ENCODE peak calls at places on chromosomes 13 and 19, in four cellular contexts. K is IMR-90, L is H9, H is mesendoderm. A is an unnamed sample.

GRCh38 chr13:24865158-24865557 is 101.2 kb downstream of the RNF17 start:
- DNase-seq in K (peak), L (no peak), H (no peak), A (no peak)

GRCh38 chr19:33005440-33005839 is 33.4 kb downstream of the FAAP24 start:
- DNase-seq in K (no peak), L (no peak), H (peak), A (no peak)

GRCh38 chr13:73985789-73986188 is 148.4 kb downstream of the KLF12 start:
- DNase-seq in K (no peak), L (no peak), H (peak), A (no peak)

GRCh38 chr19:49528211-49528771 is 488 bp downstream of the RCN3 start:
- DNase-seq in K (peak), L (no peak), H (peak), A (peak)

GRCh38 chr13:49300716-49301589 is 53.2 kb downstream of the CDADC1 start:
- DNase-seq in K (peak), L (peak), H (peak), A (no peak)

GRCh38 chr13:24724714-24725113 is 39.3 kb upstream of the RNF17 start:
- DNase-seq in K (no peak), L (no peak), H (no peak), A (no peak)

GRCh38 chr19:58474291-58474996 is 1.7 kb upstream of the ZNF446 start:
- DNase-seq in K (peak), L (no peak), H (no peak), A (no peak)

GRCh38 chr19:46461537-46461936 is 9.8 kb downstream of the PNMA8A start:
- DNase-seq in K (no peak), L (no peak), H (no peak), A (no peak)

GRCh38 chr13:97535619-97536018 is 101.7 kb downstream of the RAP2A start:
- DNase-seq in K (peak), L (no peak), H (no peak), A (no peak)

GRCh38 chr19:56566904-56567273 is 379 bp upstream of the ZNF470 start:
- DNase-seq in K (no peak), L (peak), H (no peak), A (no peak)

GRCh38 chr13:103067751-103068563 is 1.7 kb upstream of the SLC10A2 start:
- DNase-seq in K (no peak), L (peak), H (peak), A (peak)

GRCh38 chr13:106156468-106156867 is 379.0 kb downstream of the EFNB2 start:
- DNase-seq in K (peak), L (no peak), H (peak), A (no peak)

GRCh38 chr13:46134961-46135522 is 30.2 kb upstream of the CPB2 start:
- DNase-seq in K (peak), L (peak), H (peak), A (no peak)

GRCh38 chr19:46303702-46304397 is 7.0 kb downstream of the HIF3A start:
- DNase-seq in K (no peak), L (peak), H (peak), A (peak)

GRCh38 chr19:18027151-18027550 is 19.2 kb downstream of the ARRDC2 start:
- DNase-seq in K (no peak), L (no peak), H (no peak), A (no peak)
- H4K5ac ChIP-seq in K (no peak), L (no peak), H (no peak), A (no peak)

DNA sequence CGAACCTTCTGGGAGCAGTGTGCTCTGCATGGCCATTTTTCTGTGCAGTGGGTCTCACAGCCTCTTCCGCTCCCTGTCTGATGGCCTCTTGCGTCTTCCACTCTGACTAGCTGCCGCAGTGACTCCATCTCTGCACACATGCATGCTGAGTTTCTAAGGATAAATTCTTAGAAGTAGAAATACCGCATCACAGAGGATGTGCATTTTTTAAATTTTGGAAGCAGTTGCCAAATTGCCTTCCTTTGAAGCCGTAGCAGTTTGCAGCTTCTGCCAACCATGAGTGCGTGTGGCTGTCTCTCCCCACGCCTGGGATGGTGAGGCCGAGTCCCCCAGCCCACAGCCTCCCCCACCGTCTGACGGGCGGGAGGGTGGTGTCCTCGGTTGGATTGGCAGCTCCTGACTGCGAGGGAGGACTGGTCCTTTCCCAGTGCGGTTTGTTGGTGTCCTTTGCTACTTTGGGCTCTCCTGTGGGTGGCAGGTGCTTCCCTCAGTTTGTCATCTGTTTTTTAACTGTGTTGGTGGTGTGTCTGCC is 9.8 kb downstream of the FZR1 start:
- DNase-seq in K (peak), L (no peak), H (no peak), A (no peak)
- H4K5ac ChIP-seq in K (no peak), L (no peak), H (no peak), A (no peak)

GRCh38 chr13:28401303-28402056 is 93.4 kb downstream of the FLT1 start:
- DNase-seq in K (peak), L (no peak), H (no peak), A (no peak)
- H4K5ac ChIP-seq in K (no peak), L (no peak), H (no peak), A (no peak)

GRCh38 chr13:110779046-110779445 is 65.5 kb downstream of the ING1 start:
- DNase-seq in K (no peak), L (no peak), H (no peak), A (no peak)
- H4K5ac ChIP-seq in K (no peak), L (no peak), H (no peak), A (no peak)

GRCh38 chr13:27064252-27064995 is 107.2 kb downstream of the USP12 start:
- DNase-seq in K (no peak), L (no peak), H (no peak), A (no peak)

GRCh38 chr13:27065582-27065981 is 106.0 kb downstream of the USP12 start:
- DNase-seq in K (no peak), L (no peak), H (no peak), A (no peak)
- H4K5ac ChIP-seq in K (no peak), L (no peak), H (no peak), A (no peak)

DNA sequence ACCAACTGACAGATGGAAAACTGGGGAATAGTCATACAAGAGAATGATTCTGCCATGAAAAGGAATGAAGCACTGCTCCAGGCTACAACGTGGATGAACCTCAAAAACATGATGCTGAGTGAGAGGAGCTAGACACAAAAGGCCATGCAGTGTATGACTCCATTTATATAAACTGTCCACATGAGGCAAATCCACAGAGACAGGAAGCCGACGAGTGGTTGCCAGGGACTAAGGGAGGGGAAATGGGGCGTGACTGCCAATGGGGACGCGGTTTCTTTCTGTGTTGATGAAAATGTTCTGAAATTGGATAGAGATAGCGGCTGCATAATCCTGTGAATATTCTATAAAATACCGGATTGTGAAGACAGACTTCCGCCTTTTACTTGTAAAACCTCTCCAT is 10.2 kb downstream of the SMIM7 start:
- DNase-seq in K (no peak), L (no peak), H (no peak), A (no peak)
- H4K5ac ChIP-seq in K (no peak), L (no peak), H (no peak), A (no peak)

GRCh38 chr19:8821748-8822241 is 10.3 kb downstream of the ZNF558 start:
- DNase-seq in K (no peak), L (no peak), H (no peak), A (no peak)

GRCh38 chr19:8827277-8827676 is 4.8 kb downstream of the ZNF558 start:
- DNase-seq in K (no peak), L (no peak), H (no peak), A (no peak)

GRCh38 chr19:8831373-8831772 is 731 bp downstream of the ZNF558 start:
- DNase-seq in K (no peak), L (no peak), H (no peak), A (no peak)

GRCh38 chr19:8831832-8832131 is 322 bp downstream of the ZNF558 start:
- DNase-seq in K (no peak), L (no peak), H (peak), A (no peak)

DNA sequence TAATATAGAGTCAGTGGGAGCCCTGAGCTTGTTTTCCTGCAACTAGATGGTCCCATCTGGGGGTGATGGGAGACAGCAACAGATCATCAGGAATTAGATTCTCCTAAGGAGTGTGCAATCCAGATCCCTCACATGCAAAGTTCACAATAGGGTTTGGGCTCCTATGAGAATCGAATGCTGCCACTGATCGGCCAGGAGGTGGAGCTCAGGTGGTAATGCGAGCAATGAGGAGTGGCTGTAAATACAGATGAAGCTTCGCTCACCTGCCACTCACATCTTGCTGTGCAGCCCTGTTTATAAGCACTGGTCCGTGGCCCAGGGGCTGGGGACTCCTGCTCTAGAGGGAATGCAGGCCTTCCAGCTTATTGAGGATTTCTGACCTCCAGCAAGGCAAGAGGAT is 5.7 kb downstream of the ZNF558 start:
- DNase-seq in K (no peak), L (no peak), H (peak), A (no peak)
- H4K5ac ChIP-seq in K (no peak), L (no peak), H (no peak), A (no peak)

DNA sequence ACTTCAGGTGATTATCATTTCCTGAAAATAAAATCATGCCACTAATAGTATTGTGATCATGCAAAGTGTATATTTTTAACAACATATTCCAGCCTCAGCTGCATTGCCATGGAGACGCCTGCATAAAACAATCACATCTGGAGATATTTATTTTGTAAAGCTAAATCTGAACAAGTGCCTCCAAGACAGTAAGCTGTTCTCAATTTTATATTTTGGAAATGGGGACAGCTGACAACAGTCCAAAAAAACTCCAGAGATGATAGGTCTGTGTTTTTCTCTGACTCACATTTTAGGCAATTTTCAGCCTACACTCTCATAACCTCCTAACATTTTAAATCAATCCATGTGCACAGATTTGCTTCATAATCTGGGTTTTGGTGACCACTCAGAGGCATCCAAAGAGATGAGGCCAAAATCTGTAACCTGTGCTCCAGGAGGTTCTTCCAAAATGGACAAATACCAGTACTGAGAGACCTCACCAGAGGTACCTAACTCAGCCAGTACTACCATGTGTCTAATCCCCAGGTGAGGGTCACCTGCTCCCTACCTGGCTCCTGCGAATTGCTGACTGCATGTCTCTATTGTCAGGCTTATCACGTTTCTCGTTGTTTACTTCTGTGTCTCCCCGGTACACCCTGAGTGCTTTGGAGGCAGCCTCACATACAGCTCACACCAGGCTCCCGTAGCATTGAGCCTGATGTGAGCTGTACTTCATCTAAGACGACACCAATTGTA is 62.7 kb downstream of the COL4A1 start:
- DNase-seq in K (peak), L (no peak), H (no peak), A (no peak)
- H4K5ac ChIP-seq in K (no peak), L (no peak), H (no peak), A (no peak)